ENCODE peak calls at places on chromosomes 7 and 10, in eight cellular contexts. T, S, V, F, C, I, A and Z are unnamed samples.

GRCh38 chr10:130820880-130821482 is 490.5 kb downstream of the TCERG1L start:
- DNase-seq in A (no peak), F (no peak), T (no peak), S (no peak), I (no peak), V (no peak), C (no peak), Z (no peak)

GRCh38 chr7:37915438-37915837 is 1.2 kb downstream of the SFRP4 start:
- DNase-seq in C (no peak), A (no peak), V (no peak), F (peak; percentile 11), T (no peak), I (no peak), S (no peak), Z (no peak)

GRCh38 chr7:101319401-101319800 is 2.2 kb downstream of the IFT22 start:
- DNase-seq in V (no peak), S (no peak), F (peak; percentile 10), C (no peak), I (no peak), T (no peak), A (no peak), Z (no peak)

GRCh38 chr7:116952640-116953371 is 495 bp upstream of the ST7 start:
- DNase-seq in A (peak; percentile 38), S (no peak), C (peak; percentile 53), T (no peak), F (peak; percentile 67), I (peak; percentile 46), V (no peak), Z (peak; percentile 58)

GRCh38 chr7:25481891-25482290 is 253.6 kb upstream of the NPVF start:
- DNase-seq in F (no peak), I (no peak), S (no peak), A (no peak), T (no peak), V (no peak), C (no peak), Z (no peak)

GRCh38 chr7:154640266-154640865 is 362.6 kb downstream of the PAXIP1 start:
- DNase-seq in T (no peak), V (no peak), I (peak; percentile 28), A (peak; percentile 45), F (no peak), S (no peak), C (no peak), Z (peak; percentile 6)

GRCh38 chr10:3720228-3721019 is 64.6 kb downstream of the KLF6 start:
- DNase-seq in I (no peak), S (peak; percentile 55), A (no peak), T (no peak), F (peak; percentile 77), C (no peak), V (no peak), Z (no peak)

GRCh38 chr7:99352247-99352646 is 22.3 kb upstream of the ARPC1B start:
- DNase-seq in F (no peak), I (no peak), A (no peak), V (no peak), C (no peak), S (no peak), T (no peak), Z (no peak)

GRCh38 chr7:102044984-102045673 is 227.7 kb downstream of the CUX1 start:
- DNase-seq in S (peak; percentile 84), T (no peak), I (peak; percentile 69), C (no peak), A (no peak), V (no peak), F (peak; percentile 67), Z (no peak)

GRCh38 chr7:99624487-99624886 is 7.7 kb downstream of the ZSCAN25 start:
- DNase-seq in C (no peak), V (peak; percentile 4), S (no peak), I (no peak), F (no peak), T (no peak), A (no peak), Z (no peak)

GRCh38 chr7:43650457-43651052 is 67.6 kb downstream of the STK17A start:
- DNase-seq in F (peak; percentile 78), T (no peak), A (no peak), I (no peak), V (no peak), S (peak; percentile 68), C (no peak), Z (no peak)